ENCODE peak calls at places on chromosomes 13 and 19, in nine cellular contexts. X is MM.1S; E is keratinocyte; W is esophagus squamous epithelium; R is thoracic aorta; P is PC-3; H is IMR-90; G is CD8-positive, alpha-beta T cell; J is mesendoderm. D is an unnamed sample. For H3K4me1, the result is how much of the 10 kb centered on the place peaks cover.

GRCh38 chr13:84896128-84896527 is 903.1 kb downstream of the SLITRK6 start:
- DNase-seq in J (peak), W (no peak), H (peak), X (peak), R (no peak), P (peak), G (no peak), E (no peak), D (peak)

GRCh38 chr13:42819712-42820111 is 38.3 kb downstream of the FAM216B start:
- DNase-seq in E (no peak), H (no peak), W (no peak), X (no peak), P (no peak), J (no peak), G (no peak), R (no peak), D (no peak)

GRCh38 chr19:1690570-1691307 is 38.3 kb upstream of the TCF3 start:
- DNase-seq in R (no peak), E (no peak), G (peak), J (peak), P (peak), X (no peak), H (no peak), W (no peak), D (peak)

GRCh38 chr19:20038358-20039202 is 725 bp downstream of the ZNF682 start:
- DNase-seq in X (no peak), G (no peak), E (no peak), W (no peak), P (no peak), R (no peak), H (peak), J (no peak), D (peak)

GRCh38 chr19:1269478-1270167 is 491 bp downstream of the CIRBP start:
- DNase-seq in E (no peak), W (no peak), J (peak), X (peak), G (peak), P (peak), H (peak), R (peak), D (peak)

GRCh38 chr13:52020191-52020590 is 4.3 kb upstream of the UTP14C start:
- DNase-seq in E (no peak), W (no peak), X (no peak), G (no peak), J (no peak), P (no peak), R (no peak), H (no peak), D (no peak)

GRCh38 chr13:75985132-75985531 is 349.0 kb downstream of the LMO7 start:
- DNase-seq in J (peak), X (no peak), G (no peak), R (no peak), W (no peak), E (no peak), P (no peak), H (no peak), D (no peak)

GRCh38 chr19:17604372-17605025 is 49.0 kb downstream of the COLGALT1 start:
- DNase-seq in X (no peak), H (no peak), E (no peak), G (no peak), P (no peak), J (no peak), W (no peak), R (no peak), D (no peak)

GRCh38 chr13:99355267-99356215 is 48.3 kb upstream of the GPR183 start:
- DNase-seq in E (no peak), W (no peak), X (no peak), H (no peak), J (no peak), R (no peak), P (no peak), G (no peak), D (no peak)

GRCh38 chr19:8576273-8576993 is 809 bp downstream of the MYO1F start:
- DNase-seq in P (peak), J (no peak), R (no peak), H (no peak), X (no peak), E (no peak), W (no peak), G (no peak), D (no peak)

GRCh38 chr13:109369357-109370052 is 416.9 kb downstream of the IRS2 start:
- DNase-seq in P (no peak), X (no peak), W (no peak), R (no peak), G (no peak), H (no peak), J (no peak), E (no peak), D (no peak)

DNA sequence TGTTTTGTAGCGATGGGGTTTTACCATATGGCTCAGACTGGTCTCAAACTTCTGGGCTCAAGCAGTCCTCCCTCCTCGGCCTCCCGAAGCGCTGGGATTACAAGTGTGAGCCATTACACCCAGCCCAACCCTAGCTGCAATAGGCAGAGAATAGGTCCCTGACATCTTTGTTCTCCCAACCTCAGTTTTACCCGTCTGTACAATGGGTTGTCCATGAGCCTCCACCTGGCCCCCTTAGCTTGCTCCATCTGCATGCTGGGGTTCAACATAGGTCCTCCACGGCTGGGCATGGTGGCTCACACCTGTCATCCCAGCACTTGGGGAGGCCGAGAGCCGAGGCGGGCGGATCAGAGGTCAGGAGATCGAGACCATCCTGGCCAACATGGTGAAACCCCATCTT is 14.4 kb downstream of the NFIC start:
- DNase-seq in H (no peak), X (no peak), W (no peak), G (no peak), R (no peak), P (no peak), J (no peak), E (no peak), D (no peak)
- H3K4me1 ChIP-seq in H (under half), X (under half), W (under half), G (under half), R (half or more), P (under half), J (under half), E (under half), D (under half)

DNA sequence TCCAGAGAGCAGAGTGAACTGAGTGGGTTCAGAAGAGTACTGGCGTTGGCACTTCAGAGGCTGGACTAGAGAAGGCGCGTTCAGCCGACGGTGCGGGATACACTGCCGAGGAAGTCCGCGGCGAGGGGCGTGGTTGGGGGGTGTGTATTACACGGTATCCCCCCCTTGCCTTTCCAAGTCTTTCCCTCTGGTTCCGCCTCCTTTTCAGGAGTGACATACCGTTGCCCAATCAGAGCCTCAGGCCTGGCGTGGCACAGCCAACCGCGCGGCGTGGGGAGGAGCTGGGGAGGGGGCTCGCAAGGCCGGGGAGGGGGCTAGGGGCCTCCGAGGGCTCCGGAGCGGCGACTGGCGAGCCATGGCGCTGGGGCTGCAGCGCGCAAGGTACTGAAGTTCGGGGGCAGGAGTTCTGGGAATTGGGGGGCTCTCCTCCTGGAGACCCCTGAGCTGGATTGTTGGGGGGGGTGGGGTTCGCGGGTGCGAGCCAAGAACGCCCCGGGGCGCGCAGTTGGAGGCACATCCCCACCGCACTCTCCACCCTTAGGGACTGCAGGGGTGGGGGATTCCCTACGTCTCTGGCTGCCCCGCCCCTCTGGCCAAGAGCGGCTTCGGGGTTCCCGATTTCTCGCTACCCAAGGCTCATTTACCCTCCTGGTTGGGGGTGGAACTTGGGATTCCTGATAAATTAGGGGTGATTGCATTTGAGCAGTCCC is at the start of gene HIF3A:
- DNase-seq in X (no peak), E (no peak), H (no peak), P (no peak), R (no peak), J (peak), G (no peak), W (no peak), D (no peak)
- H3K4me1 ChIP-seq in X (under half), E (under half), H (under half), P (under half), R (half or more), J (under half), G (under half), W (under half), D (under half)

DNA sequence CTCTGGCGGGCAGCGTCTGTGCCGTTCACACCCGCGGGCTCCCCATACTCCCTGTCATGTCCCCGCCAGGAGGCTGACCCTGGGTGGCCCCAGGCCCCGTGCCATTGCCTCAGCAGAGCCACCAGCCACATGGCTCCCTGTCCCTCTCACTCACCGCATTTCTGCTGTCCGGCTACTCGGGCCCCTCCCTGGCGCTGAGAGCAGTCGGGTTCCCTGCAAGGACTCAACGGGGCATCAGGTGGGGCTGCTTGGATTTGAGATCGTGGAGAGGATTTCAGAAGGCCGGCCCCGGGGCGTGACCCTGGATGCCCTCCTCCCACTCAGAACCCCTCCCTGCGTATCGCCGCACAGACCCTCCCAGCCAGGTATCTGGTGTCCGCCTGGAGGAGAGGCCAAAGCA is 142.1 kb downstream of the KDM4B start:
- DNase-seq in G (no peak), W (no peak), J (no peak), E (no peak), P (no peak), X (no peak), R (no peak), H (no peak), D (no peak)
- H3K4me1 ChIP-seq in G (under half), W (under half), J (under half), E (under half), P (under half), X (under half), R (under half), H (under half), D (under half)

GRCh38 chr19:10662384-10663251 is 8.5 kb downstream of the ILF3 start:
- DNase-seq in W (no peak), P (no peak), J (no peak), G (no peak), R (no peak), H (peak), X (no peak), E (no peak), D (no peak)
- H3K4me1 ChIP-seq in W (under half), P (under half), J (under half), G (under half), R (half or more), H (under half), X (under half), E (under half), D (under half)

GRCh38 chr19:55649579-55650557 is 1.9 kb downstream of the CCDC106 start:
- DNase-seq in H (no peak), X (no peak), P (no peak), G (no peak), J (no peak), W (no peak), R (no peak), E (no peak), D (no peak)

GRCh38 chr19:55645512-55645881 is 2.0 kb downstream of the ZNF581 start:
- DNase-seq in J (no peak), P (no peak), X (no peak), H (no peak), G (no peak), E (no peak), R (no peak), W (no peak), D (no peak)

GRCh38 chr19:55648657-55649578 is 906 bp downstream of the CCDC106 start:
- DNase-seq in P (no peak), H (no peak), X (no peak), W (no peak), E (no peak), J (no peak), R (no peak), G (no peak), D (no peak)

GRCh38 chr19:55646889-55647731 is 902 bp upstream of the CCDC106 start:
- DNase-seq in W (no peak), X (no peak), R (no peak), E (no peak), G (no peak), P (peak), J (no peak), H (no peak), D (no peak)

GRCh38 chr19:55647732-55648656 is at the start of gene CCDC106:
- DNase-seq in W (no peak), H (peak), E (no peak), J (peak), G (peak), P (peak), R (no peak), X (peak), D (peak)
- H3K4me1 ChIP-seq in W (under half), H (under half), E (under half), J (under half), G (under half), P (under half), R (under half), X (under half), D (half or more)

GRCh38 chr13:28494537-28494860 is 429 bp downstream of the FLT1 start:
- DNase-seq in X (no peak), R (no peak), J (no peak), P (no peak), E (no peak), W (no peak), G (no peak), H (no peak), D (no peak)
- H3K4me1 ChIP-seq in X (under half), R (under half), J (under half), P (under half), E (under half), W (under half), G (under half), H (under half), D (under half)

GRCh38 chr19:35714601-35715354 is 3.0 kb upstream of the KMT2B start:
- DNase-seq in W (no peak), G (no peak), E (no peak), X (no peak), P (no peak), H (no peak), J (peak), R (no peak), D (no peak)
- H3K4me1 ChIP-seq in W (under half), G (half or more), E (under half), X (under half), P (under half), H (under half), J (under half), R (under half), D (under half)

DNA sequence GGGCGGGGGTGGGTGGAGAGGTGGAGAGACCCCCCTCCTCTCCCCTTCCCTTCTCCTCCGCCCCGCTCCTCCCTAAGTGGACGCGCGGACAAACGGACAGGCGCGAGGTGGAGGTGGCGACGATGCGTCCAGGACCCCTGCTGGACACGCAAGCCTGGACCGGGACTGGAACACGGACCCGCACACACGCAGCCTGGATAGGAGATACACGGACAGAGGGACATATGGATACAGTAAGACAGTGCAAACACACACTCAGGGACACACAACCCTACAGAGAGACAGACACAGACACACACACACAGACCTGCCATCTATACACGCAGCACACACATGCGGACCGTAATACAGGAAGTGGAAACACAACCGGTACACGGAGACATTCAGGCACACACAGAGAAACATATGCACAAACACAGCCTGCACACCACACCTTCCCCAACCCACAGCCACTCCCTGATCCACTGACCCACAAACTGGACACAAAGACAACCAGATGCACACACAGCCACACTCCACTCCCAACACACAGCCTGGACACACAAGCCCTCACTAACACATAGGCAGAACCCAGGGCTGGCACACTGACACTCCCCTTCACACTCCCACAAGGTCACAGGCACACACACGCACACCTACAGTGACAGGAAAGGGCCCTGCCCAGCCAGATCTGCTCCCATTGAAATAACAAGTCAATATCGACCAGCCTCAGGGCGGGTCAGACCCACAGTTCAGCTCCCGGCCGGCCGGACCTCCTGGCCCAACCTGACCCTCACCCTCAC is 696 bp upstream of the ERFL start:
- DNase-seq in P (no peak), X (no peak), E (no peak), G (no peak), W (no peak), H (no peak), R (no peak), J (no peak), D (peak)
- H3K4me1 ChIP-seq in P (under half), X (under half), E (under half), G (under half), W (under half), H (under half), R (under half), J (under half), D (under half)

GRCh38 chr19:11382898-11383705 is 1.0 kb downstream of the EPOR start:
- DNase-seq in X (no peak), R (no peak), P (peak), E (no peak), G (no peak), H (no peak), J (peak), W (no peak), D (no peak)
- H3K4me1 ChIP-seq in X (under half), R (half or more), P (under half), E (under half), G (under half), H (under half), J (under half), W (under half), D (under half)

D was measured in DND-41.